ENCODE peak calls at places on chromosomes 2 and 18, in six cellular contexts. One of them, this sample, is unnamed.

GRCh38 chr18:10015288-10015701 is 101.5 kb downstream of the VAPA start:
- DNase-seq in HCT116: no peak
- DNase-seq in IMR-90: peak
- DNase-seq in heart left ventricle: no peak
- DNase-seq in transverse colon: no peak
- DNase-seq in H1: no peak
- DNase-seq in this sample: no peak

GRCh38 chr2:34991508-34992274 is 1363.9 kb upstream of the CRIM1 start:
- DNase-seq in heart left ventricle: no peak
- DNase-seq in H1: no peak
- DNase-seq in HCT116: no peak
- DNase-seq in IMR-90: no peak
- DNase-seq in transverse colon: no peak
- DNase-seq in this sample: no peak

GRCh38 chr18:70490008-70490933 is 201.4 kb downstream of the SOCS6 start:
- DNase-seq in H1: no peak
- DNase-seq in heart left ventricle: no peak
- DNase-seq in transverse colon: peak
- DNase-seq in HCT116: peak
- DNase-seq in IMR-90: peak
- DNase-seq in this sample: no peak

GRCh38 chr18:49812321-49813070 is 837 bp downstream of the ACAA2 start:
- DNase-seq in transverse colon: no peak
- DNase-seq in H1: no peak
- DNase-seq in heart left ventricle: no peak
- DNase-seq in HCT116: no peak
- DNase-seq in IMR-90: peak
- DNase-seq in this sample: no peak

GRCh38 chr2:186135697-186136096 is 350.4 kb upstream of the ZC3H15 start:
- DNase-seq in H1: no peak
- DNase-seq in heart left ventricle: no peak
- DNase-seq in IMR-90: peak
- DNase-seq in transverse colon: no peak
- DNase-seq in HCT116: no peak
- DNase-seq in this sample: no peak

GRCh38 chr18:50629148-50629631 is 69.3 kb downstream of the MAPK4 start:
- DNase-seq in heart left ventricle: no peak
- DNase-seq in H1: no peak
- DNase-seq in HCT116: no peak
- DNase-seq in transverse colon: no peak
- DNase-seq in IMR-90: no peak
- DNase-seq in this sample: no peak

GRCh38 chr18:40035951-40036350 is 1919.1 kb upstream of the PIK3C3 start:
- DNase-seq in HCT116: no peak
- DNase-seq in heart left ventricle: no peak
- DNase-seq in transverse colon: no peak
- DNase-seq in H1: no peak
- DNase-seq in IMR-90: no peak
- DNase-seq in this sample: no peak

GRCh38 chr2:37026050-37026449 is 58.1 kb downstream of the HEATR5B start:
- DNase-seq in HCT116: peak
- DNase-seq in H1: peak
- DNase-seq in heart left ventricle: no peak
- DNase-seq in IMR-90: no peak
- DNase-seq in transverse colon: no peak
- DNase-seq in this sample: no peak

GRCh38 chr2:179275280-179276013 is 10.8 kb upstream of the SESTD1 start:
- DNase-seq in transverse colon: no peak
- DNase-seq in IMR-90: peak
- DNase-seq in HCT116: no peak
- DNase-seq in heart left ventricle: no peak
- DNase-seq in H1: no peak
- DNase-seq in this sample: no peak

GRCh38 chr18:53698907-53699306 is 525.6 kb downstream of the MBD2 start:
- DNase-seq in HCT116: no peak
- DNase-seq in transverse colon: peak
- DNase-seq in H1: no peak
- DNase-seq in IMR-90: no peak
- DNase-seq in heart left ventricle: peak
- DNase-seq in this sample: no peak

GRCh38 chr2:219551412-219551811 is 7.6 kb downstream of the TMEM198 start:
- DNase-seq in H1: no peak
- DNase-seq in heart left ventricle: no peak
- DNase-seq in IMR-90: peak
- DNase-seq in HCT116: no peak
- DNase-seq in transverse colon: no peak
- DNase-seq in this sample: peak
- TF ChIP-seq POLR2A in H1: no peak
- TF ChIP-seq POLR2A in heart left ventricle: no peak
- TF ChIP-seq POLR2A in IMR-90: no peak
- TF ChIP-seq POLR2A in HCT116: no peak
- TF ChIP-seq POLR2A in transverse colon: no peak
- TF ChIP-seq POLR2A in this sample: peak

GRCh38 chr2:127419448-127420038 is 1.3 kb downstream of the PROC start:
- DNase-seq in transverse colon: no peak
- DNase-seq in H1: no peak
- DNase-seq in HCT116: no peak
- DNase-seq in heart left ventricle: no peak
- DNase-seq in IMR-90: no peak
- DNase-seq in this sample: no peak
- TF ChIP-seq POLR2A in transverse colon: no peak
- TF ChIP-seq POLR2A in H1: no peak
- TF ChIP-seq POLR2A in HCT116: no peak
- TF ChIP-seq POLR2A in heart left ventricle: no peak
- TF ChIP-seq POLR2A in IMR-90: no peak
- TF ChIP-seq POLR2A in this sample: no peak

GRCh38 chr2:151786077-151786476 is 42.1 kb downstream of the ARL5A start:
- DNase-seq in H1: no peak
- DNase-seq in HCT116: no peak
- DNase-seq in transverse colon: no peak
- DNase-seq in heart left ventricle: no peak
- DNase-seq in IMR-90: no peak
- DNase-seq in this sample: no peak

GRCh38 chr2:151791545-151791944 is 36.7 kb downstream of the ARL5A start:
- DNase-seq in IMR-90: no peak
- DNase-seq in heart left ventricle: no peak
- DNase-seq in transverse colon: no peak
- DNase-seq in H1: no peak
- DNase-seq in HCT116: no peak
- DNase-seq in this sample: no peak

GRCh38 chr2:151786493-151786892 is 41.7 kb downstream of the ARL5A start:
- DNase-seq in heart left ventricle: no peak
- DNase-seq in H1: no peak
- DNase-seq in HCT116: no peak
- DNase-seq in IMR-90: no peak
- DNase-seq in transverse colon: no peak
- DNase-seq in this sample: no peak

GRCh38 chr2:151790689-151791088 is 37.5 kb downstream of the ARL5A start:
- DNase-seq in transverse colon: no peak
- DNase-seq in HCT116: no peak
- DNase-seq in heart left ventricle: no peak
- DNase-seq in H1: no peak
- DNase-seq in IMR-90: no peak
- DNase-seq in this sample: no peak

GRCh38 chr2:151789055-151789834 is 39.0 kb downstream of the ARL5A start:
- DNase-seq in HCT116: no peak
- DNase-seq in heart left ventricle: no peak
- DNase-seq in IMR-90: no peak
- DNase-seq in H1: no peak
- DNase-seq in transverse colon: no peak
- DNase-seq in this sample: no peak
- TF ChIP-seq POLR2A in HCT116: no peak
- TF ChIP-seq POLR2A in heart left ventricle: no peak
- TF ChIP-seq POLR2A in IMR-90: no peak
- TF ChIP-seq POLR2A in H1: no peak
- TF ChIP-seq POLR2A in transverse colon: no peak
- TF ChIP-seq POLR2A in this sample: no peak

GRCh38 chr2:180690611-180691010 is 289.8 kb upstream of the UBE2E3 start:
- DNase-seq in transverse colon: no peak
- DNase-seq in heart left ventricle: no peak
- DNase-seq in HCT116: no peak
- DNase-seq in IMR-90: peak
- DNase-seq in H1: no peak
- DNase-seq in this sample: no peak
- TF ChIP-seq POLR2A in transverse colon: no peak
- TF ChIP-seq POLR2A in heart left ventricle: no peak
- TF ChIP-seq POLR2A in HCT116: no peak
- TF ChIP-seq POLR2A in IMR-90: no peak
- TF ChIP-seq POLR2A in H1: no peak
- TF ChIP-seq POLR2A in this sample: no peak

DNA sequence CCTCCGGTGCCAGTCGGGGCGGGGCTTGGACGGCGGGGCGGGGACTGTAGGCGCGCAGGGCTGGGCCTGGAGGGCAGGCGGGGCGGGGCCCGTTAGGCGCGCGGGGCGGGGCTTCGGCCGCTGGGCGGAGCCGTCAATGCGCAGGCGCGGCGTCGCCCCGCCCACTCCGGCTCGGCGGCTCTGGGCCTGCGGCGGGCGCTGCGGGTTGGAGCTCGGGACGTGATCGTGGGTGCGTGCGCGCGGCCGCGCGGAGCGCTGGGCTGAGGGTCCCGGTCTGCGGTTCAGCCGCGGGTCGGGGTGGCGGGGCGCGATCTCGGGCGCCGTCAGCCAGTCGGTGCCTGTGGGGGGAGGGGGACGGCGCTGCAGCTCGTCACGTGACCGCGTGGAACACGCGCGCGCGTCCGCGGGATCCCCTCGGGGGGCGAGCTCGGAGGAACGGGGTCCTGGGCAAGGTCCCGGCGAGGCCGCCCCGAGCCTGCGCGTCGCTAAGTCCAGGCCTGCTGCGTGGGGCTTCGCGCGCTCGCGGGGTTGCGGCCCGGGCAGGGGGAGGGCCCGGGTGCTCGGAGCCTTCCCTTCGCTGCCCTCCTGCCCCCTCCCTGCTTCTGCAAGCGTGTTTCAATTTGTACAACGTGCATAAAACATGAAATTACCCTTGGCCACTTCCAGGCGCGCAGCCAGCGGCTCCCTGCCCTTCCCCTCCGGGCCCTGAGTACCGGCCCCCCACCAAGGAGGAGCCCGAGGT is at the start of gene D2HGDH:
- DNase-seq in transverse colon: peak
- DNase-seq in H1: peak
- DNase-seq in HCT116: peak
- DNase-seq in IMR-90: peak
- DNase-seq in heart left ventricle: peak
- DNase-seq in this sample: peak
- TF ChIP-seq POLR2A in transverse colon: peak
- TF ChIP-seq POLR2A in H1: no peak
- TF ChIP-seq POLR2A in HCT116: peak
- TF ChIP-seq POLR2A in IMR-90: peak
- TF ChIP-seq POLR2A in heart left ventricle: peak
- TF ChIP-seq POLR2A in this sample: peak

DNA sequence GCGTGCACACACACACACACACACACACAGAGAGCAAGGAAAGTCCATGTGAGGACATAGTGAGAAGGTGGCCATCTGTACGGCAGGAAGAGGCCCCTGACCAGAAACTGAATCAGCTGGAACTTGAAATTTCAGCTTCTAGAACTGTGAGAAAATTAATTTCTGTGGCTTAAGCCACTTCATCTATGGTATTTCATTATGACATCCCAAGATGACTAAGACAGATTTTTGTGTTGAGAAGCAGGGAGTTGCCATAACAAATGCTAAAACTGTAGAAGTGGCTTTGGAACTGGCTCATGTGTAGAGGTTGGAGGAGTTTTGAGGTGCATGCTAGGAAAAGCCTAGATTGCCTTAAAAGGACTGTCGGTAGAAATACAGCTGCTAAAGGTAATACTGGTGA is 63.4 kb upstream of the ZBTB7C start:
- DNase-seq in transverse colon: no peak
- DNase-seq in H1: no peak
- DNase-seq in heart left ventricle: no peak
- DNase-seq in HCT116: no peak
- DNase-seq in IMR-90: no peak
- DNase-seq in this sample: no peak
- TF ChIP-seq POLR2A in transverse colon: no peak
- TF ChIP-seq POLR2A in H1: no peak
- TF ChIP-seq POLR2A in heart left ventricle: no peak
- TF ChIP-seq POLR2A in HCT116: no peak
- TF ChIP-seq POLR2A in IMR-90: no peak
- TF ChIP-seq POLR2A in this sample: no peak

GRCh38 chr18:80050797-80051196 is 16.6 kb downstream of the RBFA start:
- DNase-seq in heart left ventricle: no peak
- DNase-seq in IMR-90: no peak
- DNase-seq in transverse colon: no peak
- DNase-seq in H1: no peak
- DNase-seq in HCT116: no peak
- DNase-seq in this sample: no peak

GRCh38 chr18:80044072-80044471 is 9.8 kb downstream of the RBFA start:
- DNase-seq in heart left ventricle: no peak
- DNase-seq in HCT116: no peak
- DNase-seq in IMR-90: no peak
- DNase-seq in H1: no peak
- DNase-seq in transverse colon: no peak
- DNase-seq in this sample: no peak

GRCh38 chr18:80046431-80046830 is 12.2 kb downstream of the RBFA start:
- DNase-seq in H1: no peak
- DNase-seq in transverse colon: no peak
- DNase-seq in heart left ventricle: no peak
- DNase-seq in IMR-90: no peak
- DNase-seq in HCT116: no peak
- DNase-seq in this sample: no peak

GRCh38 chr18:80046011-80046410 is 11.8 kb downstream of the RBFA start:
- DNase-seq in IMR-90: no peak
- DNase-seq in heart left ventricle: no peak
- DNase-seq in H1: no peak
- DNase-seq in transverse colon: no peak
- DNase-seq in HCT116: no peak
- DNase-seq in this sample: no peak

DNA sequence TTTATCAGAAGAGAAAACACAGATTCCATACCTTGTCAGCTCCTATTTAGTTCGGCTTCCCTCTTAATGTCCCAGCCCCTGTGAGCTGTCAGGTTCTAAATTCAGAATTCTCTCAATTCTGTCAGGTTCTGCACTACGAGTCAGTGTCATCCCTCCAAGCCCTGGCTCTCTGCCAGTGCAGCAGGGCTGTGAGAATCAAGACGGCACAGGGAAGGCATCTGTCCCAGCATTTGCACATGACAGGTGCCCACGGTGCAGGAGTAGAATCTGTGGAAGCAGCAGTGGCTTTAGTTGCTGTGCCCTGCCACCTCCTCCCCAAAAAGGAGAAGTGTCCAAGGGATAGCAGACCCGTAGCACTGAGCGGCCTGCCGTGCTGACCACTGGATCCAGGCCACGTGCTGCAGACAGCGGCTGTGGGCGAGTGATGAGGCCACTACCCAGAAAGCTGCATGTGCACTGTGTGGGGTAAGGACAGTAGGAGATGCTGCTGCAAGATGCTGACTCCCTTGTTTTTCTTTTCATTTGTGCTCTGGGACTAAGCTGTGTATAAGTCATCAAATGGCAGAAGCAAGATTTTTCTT is 12.8 kb downstream of the RBFA start:
- DNase-seq in H1: no peak
- DNase-seq in IMR-90: no peak
- DNase-seq in heart left ventricle: no peak
- DNase-seq in HCT116: no peak
- DNase-seq in transverse colon: no peak
- DNase-seq in this sample: no peak
- TF ChIP-seq POLR2A in H1: no peak
- TF ChIP-seq POLR2A in IMR-90: no peak
- TF ChIP-seq POLR2A in heart left ventricle: no peak
- TF ChIP-seq POLR2A in HCT116: no peak
- TF ChIP-seq POLR2A in transverse colon: no peak
- TF ChIP-seq POLR2A in this sample: no peak

This sample was measured in H54.